ENCODE peak calls at places on chromosomes 7 and 10, in four cellular contexts. L is Daoy, Y is HEK293T, X is A549. Q is an unnamed sample.

GRCh38 chr7:104035351-104035750 is 45.9 kb upstream of the RELN start:
- DNase-seq in L (no peak), Y (no peak), X (no peak), Q (no peak)

GRCh38 chr7:95478139-95479037 is 7.4 kb upstream of the ASB4 start:
- DNase-seq in L (peak; percentile 42), Y (no peak), X (peak; percentile 92), Q (peak; percentile 35)

GRCh38 chr7:159098424-159098786 is 46.3 kb downstream of the VIPR2 start:
- DNase-seq in L (no peak), Y (no peak), X (no peak), Q (no peak)

GRCh38 chr10:11653758-11654471 is 42.5 kb upstream of the USP6NL start:
- DNase-seq in L (no peak), Y (no peak), X (no peak), Q (no peak)

GRCh38 chr10:100346351-100346764 is 675 bp upstream of the SCD start:
- DNase-seq in L (peak; percentile 77), Y (peak; percentile 76), X (peak; percentile 75), Q (peak; percentile 88)

GRCh38 chr10:96670786-96671185 is 49.5 kb downstream of the PIK3AP1 start:
- DNase-seq in L (no peak), Y (no peak), X (peak; percentile 39), Q (no peak)

GRCh38 chr7:42763137-42763551 is 148.7 kb downstream of the C7orf25 start:
- DNase-seq in L (peak; percentile 43), Y (no peak), X (no peak), Q (no peak)

GRCh38 chr10:28429573-28430216 is 103.2 kb upstream of the WAC start:
- DNase-seq in L (peak; percentile 13), Y (no peak), X (peak; percentile 55), Q (peak; percentile 29)

GRCh38 chr7:151485006-151485732 is 34.5 kb downstream of the RHEB start:
- DNase-seq in L (peak; percentile 79), Y (no peak), X (peak; percentile 69), Q (no peak)

GRCh38 chr7:25789701-25790240 is 362.2 kb upstream of the NFE2L3 start:
- DNase-seq in L (no peak), Y (no peak), X (no peak), Q (no peak)

GRCh38 chr10:4399571-4399970 is 426.4 kb upstream of the AKR1E2 start:
- DNase-seq in L (no peak), Y (no peak), X (no peak), Q (no peak)

GRCh38 chr10:94902570-94902969 is 35.9 kb upstream of the CYP2C9 start:
- DNase-seq in L (no peak), Y (no peak), X (peak; percentile 89), Q (peak; percentile 42)

GRCh38 chr7:44853391-44853790 is 5.5 kb upstream of the H2AZ2 start:
- DNase-seq in L (peak; percentile 36), Y (no peak), X (peak; percentile 17), Q (no peak)

GRCh38 chr7:125568799-125569198 is 639.2 kb upstream of the POT1 start:
- DNase-seq in L (no peak), Y (no peak), X (no peak), Q (no peak)

GRCh38 chr7:93374345-93374940 is 142.3 kb downstream of the VPS50 start:
- DNase-seq in L (peak; percentile 15), Y (peak; percentile 27), X (peak; percentile 45), Q (peak; percentile 51)

GRCh38 chr10:4639960-4640359 is 186.0 kb upstream of the AKR1E2 start:
- DNase-seq in L (no peak), Y (no peak), X (no peak), Q (no peak)

GRCh38 chr7:7517661-7518236 is 17.9 kb downstream of the COL28A1 start:
- DNase-seq in L (no peak), Y (no peak), X (no peak), Q (no peak)

GRCh38 chr10:99845837-99846382 is 63.5 kb downstream of the ABCC2 start:
- DNase-seq in L (peak; percentile 81), Y (peak; percentile 83), X (peak; percentile 92), Q (peak; percentile 92)

GRCh38 chr10:21525367-21526183 is at the start of gene SKIDA1:
- DNase-seq in L (peak; percentile 83), Y (peak; percentile 62), X (peak; percentile 92), Q (peak; percentile 88)